ENCODE peak calls at places on chromosomes 7 and 10, in seven cellular contexts. L is HT1080, F is HTR-8/SVneo, U is stomach, M is GM23248, I is Ammon's horn, Q is renal cortical epithelial cell. E is an unnamed sample.

GRCh38 chr7:36210542-36210941 is 57.5 kb downstream of the EEPD1 start:
- DNase-seq in M (no peak), F (no peak), I (no peak), L (peak), U (no peak), Q (no peak), E (no peak)

GRCh38 chr7:8125680-8126444 is 136.1 kb downstream of the ICA1 start:
- DNase-seq in L (peak), M (no peak), U (peak), F (no peak), Q (no peak), I (peak), E (peak)

GRCh38 chr10:53702489-53702888 is 929.9 kb upstream of the MBL2 start:
- DNase-seq in Q (no peak), I (no peak), U (no peak), L (no peak), F (no peak), M (no peak), E (no peak)

GRCh38 chr7:47478017-47478344 is 103.9 kb downstream of the TNS3 start:
- DNase-seq in F (no peak), Q (peak), U (no peak), M (peak), L (no peak), I (no peak), E (no peak)

GRCh38 chr7:53539558-53539957 is 504.1 kb downstream of the POM121L12 start:
- DNase-seq in F (no peak), M (no peak), U (no peak), Q (no peak), I (no peak), L (no peak), E (no peak)

GRCh38 chr7:150444674-150445365 is 5.6 kb upstream of the GIMAP8 start:
- DNase-seq in Q (no peak), U (no peak), L (no peak), F (no peak), I (no peak), M (no peak), E (peak)

GRCh38 chr10:73424478-73424877 is 8.9 kb downstream of the MSS51 start:
- DNase-seq in L (no peak), I (no peak), U (no peak), Q (no peak), F (no peak), M (no peak), E (no peak)

GRCh38 chr10:70664702-70665195 is 7.6 kb upstream of the ADAMTS14 start:
- DNase-seq in M (peak), U (no peak), L (peak), F (peak), I (peak), Q (peak), E (no peak)

GRCh38 chr10:20958764-20959163 is 61.7 kb upstream of the NEBL start:
- DNase-seq in I (no peak), Q (no peak), L (no peak), U (no peak), M (no peak), F (no peak), E (no peak)

E was measured in GM13976.